ENCODE peak calls at places on chromosomes 7 and 10, in eight cellular contexts. One of them, this sample, is unnamed.

GRCh38 chr10:132516771-132517725 is 20.5 kb upstream of the INPP5A start:
- DNase-seq in HCT116: no peak
- DNase-seq in heart right ventricle: peak
- DNase-seq in GM23338: peak
- DNase-seq in fibroblast of the aortic adventitia: peak
- DNase-seq in neural crest cell: peak
- DNase-seq in ovary: peak
- DNase-seq in heart left ventricle: peak
- DNase-seq in this sample: peak

GRCh38 chr10:115093776-115094361 is 704 bp downstream of the ATRNL1 start:
- DNase-seq in ovary: peak
- DNase-seq in heart left ventricle: no peak
- DNase-seq in HCT116: no peak
- DNase-seq in heart right ventricle: no peak
- DNase-seq in GM23338: peak
- DNase-seq in neural crest cell: peak
- DNase-seq in fibroblast of the aortic adventitia: no peak
- DNase-seq in this sample: no peak

GRCh38 chr7:146004805-146005204 is 111.8 kb upstream of the CNTNAP2 start:
- DNase-seq in ovary: no peak
- DNase-seq in heart right ventricle: no peak
- DNase-seq in heart left ventricle: no peak
- DNase-seq in neural crest cell: no peak
- DNase-seq in HCT116: no peak
- DNase-seq in GM23338: no peak
- DNase-seq in fibroblast of the aortic adventitia: no peak
- DNase-seq in this sample: no peak

GRCh38 chr7:105439174-105439893 is 50.6 kb upstream of the SRPK2 start:
- DNase-seq in ovary: no peak
- DNase-seq in heart right ventricle: no peak
- DNase-seq in GM23338: no peak
- DNase-seq in HCT116: no peak
- DNase-seq in neural crest cell: no peak
- DNase-seq in heart left ventricle: no peak
- DNase-seq in fibroblast of the aortic adventitia: peak
- DNase-seq in this sample: peak

GRCh38 chr10:119811122-119811521 is 61.5 kb downstream of the MCMBP start:
- DNase-seq in ovary: no peak
- DNase-seq in neural crest cell: no peak
- DNase-seq in HCT116: no peak
- DNase-seq in GM23338: no peak
- DNase-seq in fibroblast of the aortic adventitia: no peak
- DNase-seq in heart left ventricle: no peak
- DNase-seq in heart right ventricle: no peak
- DNase-seq in this sample: no peak

GRCh38 chr7:22728416-22729029 is 1.5 kb downstream of the IL6 start:
- DNase-seq in fibroblast of the aortic adventitia: peak
- DNase-seq in HCT116: peak
- DNase-seq in heart left ventricle: no peak
- DNase-seq in GM23338: peak
- DNase-seq in ovary: no peak
- DNase-seq in neural crest cell: no peak
- DNase-seq in heart right ventricle: no peak
- DNase-seq in this sample: peak

GRCh38 chr10:129397198-129397974 is 69.7 kb upstream of the MGMT start:
- DNase-seq in ovary: no peak
- DNase-seq in heart right ventricle: no peak
- DNase-seq in fibroblast of the aortic adventitia: no peak
- DNase-seq in neural crest cell: no peak
- DNase-seq in HCT116: no peak
- DNase-seq in heart left ventricle: no peak
- DNase-seq in GM23338: no peak
- DNase-seq in this sample: no peak

GRCh38 chr7:123533929-123534382 is 439 bp downstream of the IQUB start:
- DNase-seq in heart right ventricle: no peak
- DNase-seq in fibroblast of the aortic adventitia: peak
- DNase-seq in GM23338: no peak
- DNase-seq in HCT116: no peak
- DNase-seq in ovary: no peak
- DNase-seq in neural crest cell: no peak
- DNase-seq in heart left ventricle: no peak
- DNase-seq in this sample: no peak

GRCh38 chr7:45196374-45196773 is 38.8 kb downstream of the RAMP3 start:
- DNase-seq in heart left ventricle: no peak
- DNase-seq in heart right ventricle: no peak
- DNase-seq in HCT116: no peak
- DNase-seq in GM23338: no peak
- DNase-seq in ovary: no peak
- DNase-seq in fibroblast of the aortic adventitia: no peak
- DNase-seq in neural crest cell: no peak
- DNase-seq in this sample: no peak

DNA sequence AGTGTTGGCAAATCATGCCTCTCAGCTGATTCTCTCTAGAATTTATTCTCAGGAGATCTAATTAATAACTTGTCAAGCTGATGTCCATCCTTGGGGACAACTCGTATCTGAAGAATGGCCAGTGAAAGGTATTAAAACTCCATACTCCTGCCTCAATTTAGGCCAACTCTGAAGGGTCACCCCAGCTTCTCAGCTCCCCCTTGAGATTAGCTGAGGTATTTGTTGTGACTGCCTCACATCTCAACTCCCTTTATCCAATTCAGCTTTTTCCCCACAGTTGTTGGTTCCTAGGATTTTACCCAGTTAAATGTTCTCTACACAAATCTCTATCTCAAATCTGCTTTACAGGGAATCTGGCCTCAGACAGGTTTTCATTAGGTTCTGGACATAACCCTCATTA is 182.4 kb downstream of the MALRD1 start:
- DNase-seq in HCT116: no peak
- DNase-seq in neural crest cell: no peak
- DNase-seq in GM23338: peak
- DNase-seq in heart right ventricle: no peak
- DNase-seq in fibroblast of the aortic adventitia: no peak
- DNase-seq in heart left ventricle: no peak
- DNase-seq in ovary: no peak
- DNase-seq in this sample: no peak
- TF ChIP-seq CTCF in HCT116: no peak
- TF ChIP-seq CTCF in neural crest cell: no peak
- TF ChIP-seq CTCF in GM23338: peak
- TF ChIP-seq CTCF in heart right ventricle: no peak
- TF ChIP-seq CTCF in fibroblast of the aortic adventitia: no peak
- TF ChIP-seq CTCF in heart left ventricle: no peak
- TF ChIP-seq CTCF in ovary: no peak
- TF ChIP-seq CTCF in this sample: no peak

DNA sequence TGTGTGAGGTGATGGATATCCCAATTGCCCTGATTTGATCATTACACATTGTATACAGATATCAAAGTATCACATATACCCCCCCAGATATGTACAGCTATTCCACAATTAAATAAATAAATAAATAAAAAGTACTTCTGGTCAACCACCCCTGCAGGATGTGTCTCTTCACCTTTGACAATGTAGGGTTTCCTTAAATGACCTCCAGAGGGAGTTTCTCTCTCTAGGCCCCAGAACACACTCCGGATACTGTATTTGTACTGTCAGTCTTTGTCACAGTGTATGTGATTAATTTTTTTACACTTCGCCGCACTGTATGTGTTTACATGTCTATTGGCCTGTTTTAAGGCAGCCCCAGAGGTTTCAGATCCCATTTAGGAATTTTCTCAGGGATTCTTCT is 123.6 kb downstream of the ADCYAP1R1 start:
- DNase-seq in GM23338: peak
- DNase-seq in fibroblast of the aortic adventitia: no peak
- DNase-seq in HCT116: no peak
- DNase-seq in heart left ventricle: no peak
- DNase-seq in neural crest cell: no peak
- DNase-seq in ovary: no peak
- DNase-seq in heart right ventricle: no peak
- DNase-seq in this sample: no peak
- TF ChIP-seq CTCF in GM23338: peak
- TF ChIP-seq CTCF in fibroblast of the aortic adventitia: no peak
- TF ChIP-seq CTCF in HCT116: peak
- TF ChIP-seq CTCF in heart left ventricle: no peak
- TF ChIP-seq CTCF in neural crest cell: peak
- TF ChIP-seq CTCF in ovary: no peak
- TF ChIP-seq CTCF in heart right ventricle: no peak
- TF ChIP-seq CTCF in this sample: peak

GRCh38 chr7:2662273-2663120 is 25.5 kb upstream of the AMZ1 start:
- DNase-seq in heart right ventricle: no peak
- DNase-seq in GM23338: no peak
- DNase-seq in fibroblast of the aortic adventitia: no peak
- DNase-seq in heart left ventricle: no peak
- DNase-seq in HCT116: no peak
- DNase-seq in neural crest cell: no peak
- DNase-seq in ovary: no peak
- DNase-seq in this sample: no peak

GRCh38 chr7:2660359-2661095 is 27.5 kb upstream of the AMZ1 start:
- DNase-seq in fibroblast of the aortic adventitia: no peak
- DNase-seq in ovary: no peak
- DNase-seq in HCT116: no peak
- DNase-seq in GM23338: no peak
- DNase-seq in heart left ventricle: no peak
- DNase-seq in neural crest cell: no peak
- DNase-seq in heart right ventricle: no peak
- DNase-seq in this sample: no peak

GRCh38 chr7:2663121-2663886 is 24.7 kb upstream of the AMZ1 start:
- DNase-seq in GM23338: no peak
- DNase-seq in heart left ventricle: no peak
- DNase-seq in fibroblast of the aortic adventitia: no peak
- DNase-seq in neural crest cell: no peak
- DNase-seq in ovary: peak
- DNase-seq in heart right ventricle: no peak
- DNase-seq in HCT116: no peak
- DNase-seq in this sample: no peak

GRCh38 chr7:2661096-2661449 is 26.9 kb upstream of the AMZ1 start:
- DNase-seq in heart right ventricle: no peak
- DNase-seq in ovary: no peak
- DNase-seq in heart left ventricle: no peak
- DNase-seq in neural crest cell: no peak
- DNase-seq in HCT116: no peak
- DNase-seq in fibroblast of the aortic adventitia: no peak
- DNase-seq in GM23338: no peak
- DNase-seq in this sample: no peak

DNA sequence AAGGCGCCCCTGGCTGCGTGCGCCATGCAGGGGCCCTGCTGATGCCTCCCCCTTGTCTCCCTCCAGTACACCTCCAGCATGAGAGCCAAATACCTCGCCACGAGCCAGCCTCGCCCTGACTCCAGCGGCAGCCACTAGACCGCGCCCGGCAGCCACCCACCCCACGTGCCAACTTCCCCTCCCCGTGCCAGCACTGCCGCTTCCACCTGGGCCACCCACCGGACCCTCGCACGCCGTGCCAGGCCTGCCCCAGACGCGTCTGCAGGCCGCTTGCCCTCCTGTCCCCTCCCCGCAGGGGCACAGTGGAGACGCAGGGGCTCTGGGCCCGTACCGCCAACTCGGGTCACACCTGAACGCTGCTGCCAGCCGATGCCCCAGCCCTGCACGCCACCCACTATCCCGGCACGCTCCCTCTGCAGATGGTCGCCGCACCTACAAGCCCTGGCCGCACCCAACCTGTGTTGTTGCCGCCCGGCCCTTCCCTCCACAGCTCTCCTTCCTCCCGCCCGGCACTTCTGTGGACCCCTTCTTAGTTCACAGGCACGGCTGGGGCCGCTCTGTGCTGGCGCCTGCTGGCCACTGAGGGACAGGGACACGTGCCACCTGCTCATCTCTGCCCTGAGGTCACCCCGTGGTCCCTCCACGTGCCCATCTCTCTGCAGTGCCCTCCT is 26.3 kb upstream of the AMZ1 start:
- DNase-seq in ovary: no peak
- DNase-seq in neural crest cell: no peak
- DNase-seq in GM23338: peak
- DNase-seq in fibroblast of the aortic adventitia: no peak
- DNase-seq in heart left ventricle: no peak
- DNase-seq in HCT116: no peak
- DNase-seq in heart right ventricle: no peak
- DNase-seq in this sample: no peak
- TF ChIP-seq CTCF in ovary: no peak
- TF ChIP-seq CTCF in neural crest cell: no peak
- TF ChIP-seq CTCF in GM23338: peak
- TF ChIP-seq CTCF in fibroblast of the aortic adventitia: no peak
- TF ChIP-seq CTCF in heart left ventricle: no peak
- TF ChIP-seq CTCF in HCT116: no peak
- TF ChIP-seq CTCF in heart right ventricle: no peak
- TF ChIP-seq CTCF in this sample: peak

GRCh38 chr10:99659868-99660366 is 608 bp downstream of the ENTPD7 start:
- DNase-seq in fibroblast of the aortic adventitia: no peak
- DNase-seq in GM23338: peak
- DNase-seq in neural crest cell: no peak
- DNase-seq in heart left ventricle: no peak
- DNase-seq in HCT116: no peak
- DNase-seq in ovary: no peak
- DNase-seq in heart right ventricle: no peak
- DNase-seq in this sample: peak

GRCh38 chr10:99660662-99661369 is 1.5 kb downstream of the ENTPD7 start:
- DNase-seq in ovary: no peak
- DNase-seq in heart left ventricle: no peak
- DNase-seq in fibroblast of the aortic adventitia: peak
- DNase-seq in GM23338: no peak
- DNase-seq in heart right ventricle: no peak
- DNase-seq in HCT116: no peak
- DNase-seq in neural crest cell: no peak
- DNase-seq in this sample: peak

GRCh38 chr10:99658622-99659030 is 683 bp upstream of the ENTPD7 start:
- DNase-seq in GM23338: peak
- DNase-seq in heart right ventricle: peak
- DNase-seq in HCT116: peak
- DNase-seq in heart left ventricle: peak
- DNase-seq in fibroblast of the aortic adventitia: peak
- DNase-seq in ovary: peak
- DNase-seq in neural crest cell: peak
- DNase-seq in this sample: peak

GRCh38 chr10:99661370-99661749 is 2.1 kb downstream of the ENTPD7 start:
- DNase-seq in GM23338: no peak
- DNase-seq in heart right ventricle: no peak
- DNase-seq in HCT116: no peak
- DNase-seq in fibroblast of the aortic adventitia: peak
- DNase-seq in neural crest cell: no peak
- DNase-seq in heart left ventricle: no peak
- DNase-seq in ovary: no peak
- DNase-seq in this sample: peak

DNA sequence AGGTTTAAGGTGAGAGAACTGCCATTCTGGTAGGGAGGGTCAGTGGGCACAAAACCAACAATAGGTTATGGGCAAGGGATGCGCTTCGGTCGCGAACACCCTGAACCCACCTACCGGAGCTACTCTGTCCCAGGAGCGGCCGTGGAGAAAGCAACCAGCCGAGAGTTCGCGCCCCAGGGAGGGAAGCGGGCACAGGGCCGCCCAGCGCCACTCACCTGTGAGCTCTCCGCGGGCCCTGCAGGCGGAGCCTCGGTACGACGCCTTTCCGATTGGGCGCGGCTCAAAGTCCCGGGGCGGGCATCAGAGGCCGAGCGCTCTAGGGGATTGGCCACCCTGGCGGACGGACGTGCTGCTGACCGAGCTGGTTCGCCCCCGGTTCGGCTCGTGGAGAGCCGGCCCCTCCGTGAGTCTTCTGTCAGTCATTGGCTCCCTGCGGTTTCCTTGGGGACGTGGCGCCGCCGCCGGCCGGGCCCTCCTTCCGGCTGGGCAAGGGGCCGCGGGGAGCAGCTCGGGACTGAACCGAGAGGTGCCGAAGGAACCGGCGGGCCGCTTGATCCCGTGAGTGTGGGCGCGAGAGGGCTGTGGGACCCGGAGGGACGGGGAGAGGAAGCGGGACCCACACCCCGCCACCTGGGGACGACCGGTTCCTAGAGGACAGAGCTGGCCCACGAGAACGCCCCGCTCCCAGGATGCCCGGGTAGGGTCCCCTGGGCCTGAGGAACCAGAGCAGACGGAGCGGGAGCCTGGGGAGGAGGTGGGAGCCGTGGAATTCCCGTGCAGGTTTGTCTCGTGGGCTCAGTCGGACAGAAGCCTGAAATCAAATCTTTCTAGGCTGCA is at the start of gene ENTPD7:
- DNase-seq in neural crest cell: peak
- DNase-seq in ovary: peak
- DNase-seq in GM23338: peak
- DNase-seq in fibroblast of the aortic adventitia: peak
- DNase-seq in heart right ventricle: peak
- DNase-seq in heart left ventricle: peak
- DNase-seq in HCT116: peak
- DNase-seq in this sample: peak
- TF ChIP-seq CTCF in neural crest cell: peak
- TF ChIP-seq CTCF in ovary: peak
- TF ChIP-seq CTCF in GM23338: no peak
- TF ChIP-seq CTCF in fibroblast of the aortic adventitia: peak
- TF ChIP-seq CTCF in heart right ventricle: peak
- TF ChIP-seq CTCF in heart left ventricle: no peak
- TF ChIP-seq CTCF in HCT116: peak
- TF ChIP-seq CTCF in this sample: no peak